ENCODE peak calls at places on chromosomes 11 and 22, in four cellular contexts. One of them, this sample, is unnamed.

GRCh38 chr22:37623075-37624016 is 14.7 kb downstream of the GGA1 start:
- DNase-seq in A549: peak
- DNase-seq in WTC11: peak
- DNase-seq in HepG2: peak
- DNase-seq in this sample: peak

GRCh38 chr11:97764605-97765004 is 1256.1 kb upstream of the CNTN5 start:
- DNase-seq in A549: no peak
- DNase-seq in WTC11: no peak
- DNase-seq in HepG2: no peak
- DNase-seq in this sample: no peak

GRCh38 chr11:35282226-35282882 is 137.0 kb downstream of the SLC1A2 start:
- DNase-seq in A549: peak
- DNase-seq in WTC11: no peak
- DNase-seq in HepG2: no peak
- DNase-seq in this sample: no peak

GRCh38 chr22:26975381-26975780 is 318.0 kb downstream of the MIAT start:
- DNase-seq in A549: no peak
- DNase-seq in WTC11: no peak
- DNase-seq in HepG2: no peak
- DNase-seq in this sample: no peak

GRCh38 chr11:76588455-76589325 is 81.9 kb downstream of the LRRC32 start:
- DNase-seq in A549: no peak
- DNase-seq in WTC11: no peak
- DNase-seq in HepG2: no peak
- DNase-seq in this sample: peak

GRCh38 chr22:45098056-45098455 is 65.7 kb upstream of the NUP50 start:
- DNase-seq in A549: no peak
- DNase-seq in WTC11: no peak
- DNase-seq in HepG2: no peak
- DNase-seq in this sample: no peak

GRCh38 chr11:35622070-35622469 is 3.8 kb downstream of the FJX1 start:
- DNase-seq in A549: no peak
- DNase-seq in WTC11: no peak
- DNase-seq in HepG2: peak
- DNase-seq in this sample: no peak

GRCh38 chr11:19594326-19594725 is 118.3 kb upstream of the NAV2 start:
- DNase-seq in A549: no peak
- DNase-seq in WTC11: no peak
- DNase-seq in HepG2: no peak
- DNase-seq in this sample: no peak

GRCh38 chr22:25085930-25086901 is 113.4 kb upstream of the CRYBB3 start:
- DNase-seq in A549: peak
- DNase-seq in WTC11: no peak
- DNase-seq in HepG2: peak
- DNase-seq in this sample: no peak

GRCh38 chr22:38184788-38185187 is 3.2 kb upstream of the PLA2G6 start:
- DNase-seq in A549: no peak
- DNase-seq in WTC11: no peak
- DNase-seq in HepG2: no peak
- DNase-seq in this sample: no peak

GRCh38 chr11:23497040-23497439 is 636.8 kb upstream of the CCDC179 start:
- DNase-seq in A549: no peak
- DNase-seq in WTC11: no peak
- DNase-seq in HepG2: no peak
- DNase-seq in this sample: no peak

GRCh38 chr11:72930011-72930410 is 115.8 kb downstream of the ATG16L2 start:
- DNase-seq in A549: no peak
- DNase-seq in WTC11: no peak
- DNase-seq in HepG2: no peak
- DNase-seq in this sample: no peak

GRCh38 chr11:5071815-5072214 is 2.4 kb downstream of the OR52E1 start:
- DNase-seq in A549: no peak
- DNase-seq in WTC11: no peak
- DNase-seq in HepG2: no peak
- DNase-seq in this sample: no peak

GRCh38 chr11:109059402-109059801 is 362.6 kb upstream of the C11orf87 start:
- DNase-seq in A549: no peak
- DNase-seq in WTC11: no peak
- DNase-seq in HepG2: no peak
- DNase-seq in this sample: no peak

GRCh38 chr22:37299969-37300509 is 17.7 kb downstream of the CYTH4 start:
- DNase-seq in A549: no peak
- DNase-seq in WTC11: no peak
- DNase-seq in HepG2: no peak
- DNase-seq in this sample: no peak

GRCh38 chr22:20810645-20811044 is 36.7 kb downstream of the SERPIND1 start:
- DNase-seq in A549: no peak
- DNase-seq in WTC11: no peak
- DNase-seq in HepG2: no peak
- DNase-seq in this sample: no peak

GRCh38 chr11:9680028-9680427 is 16.2 kb downstream of the SWAP70 start:
- DNase-seq in A549: no peak
- DNase-seq in WTC11: no peak
- DNase-seq in HepG2: no peak
- DNase-seq in this sample: no peak

GRCh38 chr11:36148701-36149100 is 140.5 kb downstream of the COMMD9 start:
- DNase-seq in A549: no peak
- DNase-seq in WTC11: no peak
- DNase-seq in HepG2: no peak
- DNase-seq in this sample: no peak

GRCh38 chr11:1271927-1272326 is 37.5 kb downstream of the TOLLIP start:
- DNase-seq in A549: no peak
- DNase-seq in WTC11: no peak
- DNase-seq in HepG2: no peak
- DNase-seq in this sample: no peak

GRCh38 chr11:130861283-130861682 is 55.0 kb downstream of the SNX19 start:
- DNase-seq in A549: no peak
- DNase-seq in WTC11: no peak
- DNase-seq in HepG2: no peak
- DNase-seq in this sample: no peak

GRCh38 chr11:1988667-1989317 is 8.8 kb downstream of the H19 start:
- DNase-seq in A549: peak
- DNase-seq in WTC11: no peak
- DNase-seq in HepG2: peak
- DNase-seq in this sample: no peak

GRCh38 chr11:9774591-9775392 is 110.9 kb downstream of the SWAP70 start:
- DNase-seq in A549: peak
- DNase-seq in WTC11: no peak
- DNase-seq in HepG2: no peak
- DNase-seq in this sample: no peak

GRCh38 chr22:49151256-49152131 is 676.2 kb downstream of the BRD1 start:
- DNase-seq in A549: no peak
- DNase-seq in WTC11: no peak
- DNase-seq in HepG2: no peak
- DNase-seq in this sample: no peak
- TF ChIP-seq HMGXB4 in A549: no peak
- TF ChIP-seq HMGXB4 in WTC11: no peak
- TF ChIP-seq HMGXB4 in HepG2: no peak
- TF ChIP-seq HMGXB4 in this sample: no peak

GRCh38 chr11:13304655-13305340 is 27.2 kb downstream of the BMAL1 start:
- DNase-seq in A549: no peak
- DNase-seq in WTC11: no peak
- DNase-seq in HepG2: no peak
- DNase-seq in this sample: no peak

GRCh38 chr11:13298765-13299164 is 21.2 kb downstream of the BMAL1 start:
- DNase-seq in A549: no peak
- DNase-seq in WTC11: no peak
- DNase-seq in HepG2: no peak
- DNase-seq in this sample: no peak

GRCh38 chr11:13303668-13304649 is 26.4 kb downstream of the BMAL1 start:
- DNase-seq in A549: no peak
- DNase-seq in WTC11: no peak
- DNase-seq in HepG2: no peak
- DNase-seq in this sample: no peak

GRCh38 chr11:13301522-13301921 is 23.9 kb downstream of the BMAL1 start:
- DNase-seq in A549: no peak
- DNase-seq in WTC11: no peak
- DNase-seq in HepG2: no peak
- DNase-seq in this sample: no peak

DNA sequence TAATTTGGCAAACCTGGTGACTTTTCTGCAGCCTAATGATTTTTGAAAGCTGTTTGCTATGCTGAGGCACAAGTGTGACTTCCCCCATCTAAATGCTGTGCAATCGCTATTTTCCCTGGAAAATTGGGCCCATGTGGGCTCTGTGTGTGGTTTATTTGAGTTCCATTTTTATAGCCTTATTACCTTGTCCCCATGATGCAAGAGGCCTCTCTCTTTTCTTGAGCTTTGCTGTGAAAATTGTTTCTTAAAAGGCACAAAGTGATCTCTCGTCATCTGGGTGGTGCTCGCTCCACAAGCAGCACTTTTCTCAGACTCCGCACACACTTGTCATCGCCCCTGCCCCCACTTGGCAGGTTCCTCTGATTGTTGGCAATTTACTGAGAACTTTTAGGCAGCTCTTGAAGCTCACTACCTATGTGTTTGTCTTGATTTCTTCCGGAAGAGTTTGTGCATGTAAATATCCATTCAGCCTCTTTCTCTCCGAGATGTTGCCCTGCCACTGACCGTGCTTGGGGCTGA is 24.9 kb downstream of the BMAL1 start:
- DNase-seq in A549: no peak
- DNase-seq in WTC11: no peak
- DNase-seq in HepG2: no peak
- DNase-seq in this sample: no peak
- TF ChIP-seq HMGXB4 in A549: no peak
- TF ChIP-seq HMGXB4 in WTC11: no peak
- TF ChIP-seq HMGXB4 in HepG2: no peak
- TF ChIP-seq HMGXB4 in this sample: no peak

DNA sequence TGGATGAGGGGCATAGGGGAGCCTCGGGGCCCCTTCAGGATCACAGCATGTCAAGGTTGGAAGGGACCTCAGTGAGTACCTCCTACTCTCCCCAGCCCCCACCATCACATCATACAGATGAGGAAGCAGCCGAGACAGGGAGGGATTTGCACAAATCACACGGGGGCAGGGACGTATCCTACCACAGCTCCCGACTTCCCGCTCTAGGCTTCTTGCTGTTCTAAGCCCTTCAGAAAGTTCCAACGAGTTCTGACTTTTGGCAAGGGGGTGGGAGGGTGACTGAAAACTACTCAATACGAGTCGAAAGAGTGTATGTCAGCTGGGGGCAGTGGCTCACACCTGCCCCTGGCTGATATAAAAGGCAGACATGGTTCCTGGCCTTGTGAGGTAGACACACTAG is 4.7 kb upstream of the RAD9A start:
- DNase-seq in A549: no peak
- DNase-seq in WTC11: no peak
- DNase-seq in HepG2: no peak
- DNase-seq in this sample: no peak
- TF ChIP-seq HMGXB4 in A549: no peak
- TF ChIP-seq HMGXB4 in WTC11: no peak
- TF ChIP-seq HMGXB4 in HepG2: no peak
- TF ChIP-seq HMGXB4 in this sample: no peak

GRCh38 chr22:32355760-32356159 is 1.9 kb upstream of the RFPL3 start:
- DNase-seq in A549: peak
- DNase-seq in WTC11: peak
- DNase-seq in HepG2: peak
- DNase-seq in this sample: no peak
- TF ChIP-seq HMGXB4 in A549: no peak
- TF ChIP-seq HMGXB4 in WTC11: no peak
- TF ChIP-seq HMGXB4 in HepG2: no peak
- TF ChIP-seq HMGXB4 in this sample: no peak

DNA sequence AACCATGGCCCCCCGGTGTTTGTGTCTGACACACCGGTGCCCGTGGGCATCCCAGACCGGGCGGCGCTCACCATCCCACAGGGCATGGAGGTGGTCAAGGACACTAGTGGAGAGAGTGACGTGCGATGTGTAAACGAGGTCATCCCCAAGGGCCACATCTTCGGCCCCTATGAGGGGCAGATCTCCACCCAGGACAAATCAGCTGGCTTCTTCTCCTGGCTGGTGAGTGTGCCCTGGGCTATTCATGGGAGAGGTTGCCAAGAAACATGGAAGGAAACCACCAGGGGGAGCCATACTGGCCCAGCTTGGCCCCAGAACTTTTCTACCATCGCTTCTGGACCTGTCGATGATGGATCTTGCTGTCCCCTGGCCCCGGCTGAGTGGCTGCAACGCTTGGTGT is 36.5 kb downstream of the PRDM11 start:
- DNase-seq in A549: peak
- DNase-seq in WTC11: peak
- DNase-seq in HepG2: no peak
- DNase-seq in this sample: peak
- TF ChIP-seq HMGXB4 in A549: no peak
- TF ChIP-seq HMGXB4 in WTC11: no peak
- TF ChIP-seq HMGXB4 in HepG2: no peak
- TF ChIP-seq HMGXB4 in this sample: no peak

GRCh38 chr22:19756288-19757128 is 4.1 kb upstream of the TBX1 start:
- DNase-seq in A549: peak
- DNase-seq in WTC11: peak
- DNase-seq in HepG2: peak
- DNase-seq in this sample: peak
- TF ChIP-seq HMGXB4 in A549: no peak
- TF ChIP-seq HMGXB4 in WTC11: no peak
- TF ChIP-seq HMGXB4 in HepG2: no peak
- TF ChIP-seq HMGXB4 in this sample: peak

DNA sequence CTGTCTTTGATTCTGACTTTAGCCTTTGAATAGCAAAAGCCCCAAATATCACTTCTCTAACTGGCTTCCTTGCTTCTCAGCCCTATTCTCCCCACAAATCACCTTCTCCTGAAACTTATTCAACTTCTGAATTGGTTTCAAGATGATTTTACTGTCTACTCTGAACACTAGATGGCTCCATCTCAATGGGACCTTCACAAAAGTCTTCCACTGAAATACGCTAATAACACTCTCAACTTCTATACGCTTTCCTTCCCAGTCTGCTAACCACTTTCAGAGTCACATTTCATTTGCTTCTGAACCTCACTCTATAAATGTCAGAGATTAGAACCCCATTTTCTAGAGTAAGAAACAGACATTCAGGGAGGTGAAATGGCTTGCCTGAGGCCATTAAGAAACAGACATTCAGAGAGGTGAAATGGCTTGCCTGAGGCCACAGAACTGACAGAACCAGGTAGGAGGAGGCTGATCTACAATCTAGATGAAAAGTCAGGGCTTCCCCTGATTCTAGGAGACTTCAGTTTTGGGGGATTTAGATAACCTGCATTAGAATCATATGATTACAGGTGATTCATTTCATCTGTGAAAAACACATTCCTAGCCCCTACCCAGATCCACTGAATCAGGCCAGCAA is 20.6 kb downstream of the MORC2 start:
- DNase-seq in A549: peak
- DNase-seq in WTC11: no peak
- DNase-seq in HepG2: peak
- DNase-seq in this sample: peak
- TF ChIP-seq HMGXB4 in A549: no peak
- TF ChIP-seq HMGXB4 in WTC11: no peak
- TF ChIP-seq HMGXB4 in HepG2: no peak
- TF ChIP-seq HMGXB4 in this sample: no peak